ENCODE peak calls at places on chromosome 6, in seven cellular contexts. Y is KG1; J is left cardiac atrium; F is stimulated activated CD8-positive, alpha-beta memory T cell treated with anti-CD3 and anti-CD28 coated beads, Interleukin-7, amount 100 ng/mL, for 4 hours; B is GM12892; S is H7; R is CD4-positive, alpha-beta T cell. N is an unnamed sample.

GRCh38 chr6:47634210-47635047 is 64.0 kb upstream of the ADGRF4 start:
- DNase-seq in Y (no peak), J (no peak), F (no peak), B (no peak), S (no peak), R (no peak), N (no peak)

GRCh38 chr6:24689964-24690363 is 23.1 kb downstream of the ACOT13 start:
- DNase-seq in Y (no peak), J (no peak), F (no peak), B (no peak), S (no peak), R (no peak), N (no peak)

GRCh38 chr6:52124126-52125121 is 37.0 kb upstream of the PKHD1 start:
- DNase-seq in Y (no peak), J (no peak), F (no peak), B (no peak), S (no peak), R (no peak), N (no peak)

GRCh38 chr6:111925296-111925695 is 52.0 kb upstream of the FYN start:
- DNase-seq in Y (no peak), J (no peak), F (no peak), B (no peak), S (no peak), R (no peak), N (no peak)

GRCh38 chr6:19757036-19757435 is 80.1 kb upstream of the ID4 start:
- DNase-seq in Y (no peak), J (no peak), F (no peak), B (no peak), S (no peak), R (no peak), N (no peak)

GRCh38 chr6:25012657-25013056 is 76.9 kb upstream of the RIPOR2 start:
- DNase-seq in Y (no peak), J (no peak), F (no peak), B (no peak), S (no peak), R (no peak), N (no peak)

GRCh38 chr6:111759836-111760785 is 113.1 kb downstream of the FYN start:
- DNase-seq in Y (no peak), J (no peak), F (no peak), B (no peak), S (no peak), R (no peak), N (no peak)

GRCh38 chr6:142367061-142367460 is 65.3 kb downstream of the ADGRG6 start:
- DNase-seq in Y (no peak), J (no peak), F (no peak), B (no peak), S (no peak), R (no peak), N (no peak)

GRCh38 chr6:100202417-100203194 is 208.6 kb upstream of the MCHR2 start:
- DNase-seq in Y (no peak), J (peak; percentile 27), F (no peak), B (no peak), S (no peak), R (no peak), N (no peak)

GRCh38 chr6:139988702-139989101 is 614.3 kb upstream of the CITED2 start:
- DNase-seq in Y (no peak), J (no peak), F (no peak), B (no peak), S (no peak), R (no peak), N (no peak)

GRCh38 chr6:149696904-149697303 is 21.0 kb downstream of the LATS1 start:
- DNase-seq in Y (no peak), J (no peak), F (no peak), B (no peak), S (no peak), R (no peak), N (no peak)

GRCh38 chr6:12472601-12473038 is 182.5 kb downstream of the EDN1 start:
- DNase-seq in Y (no peak), J (peak; percentile 75), F (no peak), B (no peak), S (no peak), R (no peak), N (no peak)

N was measured in memory B cell.